ENCODE peak calls at places on chromosomes 6 and 20, in six cellular contexts. N, H, T, C, E and D are unnamed samples.

GRCh38 chr20:32356935-32357868 is 929 bp upstream of the ASXL1 start:
- DNase-seq in T (no peak), H (no peak), N (peak; percentile 50), E (no peak), C (peak; percentile 95), D (no peak)

GRCh38 chr6:30260036-30260504 is 46.9 kb upstream of the TRIM26 start:
- DNase-seq in C (no peak), H (peak; percentile 2), E (peak; percentile 66), N (no peak), T (peak; percentile 34), D (no peak)

GRCh38 chr6:24140572-24140971 is 14.6 kb downstream of the NRSN1 start:
- DNase-seq in H (no peak), E (no peak), T (peak; percentile 34), C (no peak), N (no peak), D (no peak)

GRCh38 chr6:27834879-27835549 is 77.2 kb downstream of the OR2B2 start:
- DNase-seq in C (no peak), E (no peak), H (no peak), N (no peak), T (no peak), D (no peak)

GRCh38 chr6:30814137-30815084 is 69.9 kb upstream of the DDR1 start:
- DNase-seq in H (no peak), N (peak; percentile 84), E (no peak), C (peak; percentile 70), T (no peak), D (peak; percentile 78)

GRCh38 chr6:113291751-113292445 is 565.2 kb upstream of the MARCKS start:
- DNase-seq in C (no peak), E (no peak), T (no peak), H (no peak), N (peak; percentile 51), D (no peak)

GRCh38 chr6:92623441-92623840 is 795.9 kb downstream of the EPHA7 start:
- DNase-seq in C (no peak), E (no peak), H (no peak), T (no peak), N (no peak), D (no peak)

GRCh38 chr20:46990017-46990810 is 95.6 kb downstream of the EYA2 start:
- DNase-seq in H (peak; percentile 43), T (no peak), C (no peak), N (no peak), E (no peak), D (no peak)

GRCh38 chr6:36616888-36617521 is 22.8 kb downstream of the SRSF3 start:
- DNase-seq in C (no peak), E (no peak), N (no peak), H (no peak), T (no peak), D (no peak)

GRCh38 chr6:26327450-26328264 is 37.3 kb upstream of the BTN3A2 start:
- DNase-seq in C (peak; percentile 42), H (no peak), T (peak; percentile 82), E (peak; percentile 89), N (peak; percentile 81), D (peak; percentile 86)

GRCh38 chr6:139296927-139297326 is 5.1 kb upstream of the TXLNB start:
- DNase-seq in H (no peak), T (no peak), E (no peak), C (no peak), N (peak; percentile 69), D (peak; percentile 50)

GRCh38 chr6:159106627-159107241 is 61.9 kb upstream of the TAGAP start:
- DNase-seq in T (peak; percentile 83), N (peak; percentile 40), E (peak; percentile 98), H (peak; percentile 43), C (peak; percentile 42), D (peak; percentile 50)

DNA sequence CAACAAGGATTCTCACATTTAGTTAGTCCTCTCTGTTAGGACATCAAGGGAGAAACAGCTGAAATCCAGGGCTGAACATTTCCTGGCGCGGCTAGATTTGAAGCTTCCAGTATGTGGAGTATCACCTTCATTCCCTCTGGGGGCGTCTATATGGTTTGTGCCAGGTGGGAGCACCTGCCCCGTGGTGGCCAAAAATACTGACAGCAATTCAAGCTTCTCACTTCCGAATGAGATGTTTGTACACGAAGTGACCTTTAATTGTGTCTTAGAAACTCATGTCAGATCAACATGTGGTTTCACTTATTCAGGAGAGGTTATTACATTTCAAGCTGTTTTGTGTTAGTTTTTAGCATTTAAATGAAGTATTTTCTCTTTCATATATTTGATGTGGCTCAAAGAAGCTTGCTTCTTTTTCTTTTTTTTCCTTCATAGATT is 67.3 kb upstream of the ZNF217 start:
- DNase-seq in E (no peak), C (no peak), N (peak; percentile 9), T (no peak), H (no peak), D (no peak)
- H4K91ac ChIP-seq in E (no peak overlapping the region), C (no peak overlapping the region), N (peak overlapping the region; percentile 75), T (no peak overlapping the region), H (no peak overlapping the region), D (no peak overlapping the region)

GRCh38 chr6:15430947-15431405 is 185.1 kb downstream of the JARID2 start:
- DNase-seq in N (no peak), C (no peak), E (no peak), T (no peak), H (no peak), D (peak; percentile 52)
- H2AK5ac ChIP-seq in N (peak overlapping the region; percentile 1), C (peak overlapping the region; percentile 23), E (no peak overlapping the region), T (no peak overlapping the region), H (no peak overlapping the region), D (no peak overlapping the region)

GRCh38 chr20:44185574-44185973 is 1.4 kb downstream of the JPH2 start:
- DNase-seq in H (no peak), C (no peak), T (no peak), E (no peak), N (no peak), D (no peak)
- H4K91ac ChIP-seq in H (no peak overlapping the region), C (no peak overlapping the region), T (no peak overlapping the region), E (no peak overlapping the region), N (no peak overlapping the region), D (no peak overlapping the region)

DNA sequence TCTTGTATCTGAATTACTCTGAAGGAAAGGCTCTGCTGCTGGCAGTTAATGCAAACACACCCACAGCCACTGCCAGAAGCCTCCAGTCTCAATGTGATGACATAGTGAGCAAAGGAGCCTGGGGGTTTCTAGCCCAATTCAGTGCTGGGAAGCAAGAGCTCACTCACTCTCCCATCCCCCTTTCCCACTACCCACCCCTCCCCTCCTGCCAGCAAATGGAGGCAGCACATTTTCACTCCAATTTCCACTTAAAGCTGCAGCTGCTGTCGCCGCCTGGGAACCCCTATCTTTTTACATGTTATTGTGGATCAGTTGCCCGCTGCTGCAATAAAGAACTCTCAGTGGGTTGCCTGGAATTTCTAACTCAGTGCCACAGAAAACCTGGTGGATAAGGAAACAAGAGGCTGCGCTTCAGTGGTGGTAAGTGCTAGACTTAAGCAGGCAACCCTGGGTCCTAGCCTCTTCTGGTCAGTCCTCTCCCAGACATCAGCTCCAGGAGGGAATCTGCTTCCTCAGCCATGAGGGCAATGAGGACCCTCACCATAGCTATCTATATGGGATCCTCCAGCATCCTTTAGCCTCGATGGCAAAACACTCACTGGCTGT is 490.6 kb upstream of the SULF2 start:
- DNase-seq in C (no peak), N (no peak), T (no peak), H (peak; percentile 20), E (no peak), D (no peak)
- H2AK5ac ChIP-seq in C (peak overlapping the region; percentile 9), N (no peak overlapping the region), T (no peak overlapping the region), H (peak overlapping the region; percentile 27), E (no peak overlapping the region), D (peak overlapping the region; percentile 40)

GRCh38 chr20:37744347-37744746 is 50.5 kb downstream of the CTNNBL1 start:
- DNase-seq in T (no peak), E (no peak), H (no peak), C (no peak), N (no peak), D (no peak)
- H4K91ac ChIP-seq in T (no peak overlapping the region), E (no peak overlapping the region), H (no peak overlapping the region), C (no peak overlapping the region), N (no peak overlapping the region), D (no peak overlapping the region)